ENCODE peak calls at places on chromosomes 13 and 19, in eight cellular contexts. Q, K, L, O, M, R, W and E are unnamed samples. For H3K9me2 and H4K20me1, the result is how much of the 10 kb centered on the place peaks cover.

GRCh38 chr19:1094978-1095701 is at the start of gene POLR2E:
- DNase-seq in Q (peak), W (peak), K (peak), M (peak), R (peak), L (peak), O (peak), E (peak)

GRCh38 chr13:63614874-63615612 is 2199.4 kb upstream of the PCDH20 start:
- DNase-seq in M (no peak), R (no peak), Q (no peak), K (no peak), O (no peak), L (no peak), W (no peak), E (no peak)

GRCh38 chr19:18208098-18208951 is 4.5 kb upstream of the RAB3A start:
- DNase-seq in M (no peak), W (peak), R (no peak), Q (peak), O (peak), K (peak), L (peak), E (peak)

GRCh38 chr13:94433055-94433947 is 46.2 kb downstream of the DCT start:
- DNase-seq in K (no peak), W (no peak), Q (peak), O (no peak), M (no peak), L (no peak), R (peak), E (no peak)

GRCh38 chr19:38686530-38686888 is 39.1 kb downstream of the ACTN4 start:
- DNase-seq in K (no peak), O (no peak), W (no peak), L (no peak), R (no peak), M (no peak), Q (no peak), E (no peak)

GRCh38 chr19:6263306-6264076 is 16.3 kb downstream of the MLLT1 start:
- DNase-seq in W (no peak), Q (no peak), L (no peak), K (no peak), O (no peak), R (no peak), M (no peak), E (no peak)

GRCh38 chr19:6744381-6745288 is 5.2 kb downstream of the TRIP10 start:
- DNase-seq in M (no peak), Q (no peak), O (peak), K (peak), W (no peak), R (peak), L (no peak), E (no peak)

GRCh38 chr13:20911037-20911436 is 8.5 kb upstream of the XPO4 start:
- DNase-seq in O (no peak), W (no peak), R (no peak), Q (no peak), M (no peak), K (no peak), L (no peak), E (no peak)

GRCh38 chr13:26236306-26236705 is 14.2 kb upstream of the RNF6 start:
- DNase-seq in Q (no peak), W (no peak), O (no peak), L (no peak), R (no peak), K (no peak), M (no peak), E (no peak)

GRCh38 chr13:28313579-28313978 is 175.2 kb downstream of the PAN3 start:
- DNase-seq in L (no peak), M (peak), W (no peak), Q (peak), O (no peak), R (peak), K (peak), E (peak)

GRCh38 chr19:34480971-34481821 is at the start of gene WTIP:
- DNase-seq in R (peak), W (peak), L (no peak), O (peak), Q (peak), K (peak), M (peak), E (no peak)

GRCh38 chr19:53809518-53810186 is 14.5 kb downstream of the NLRP12 start:
- DNase-seq in M (no peak), O (peak), W (peak), L (no peak), K (no peak), R (no peak), Q (peak), E (no peak)

GRCh38 chr13:44234566-44234965 is 139.1 kb upstream of the SERP2 start:
- DNase-seq in K (peak), M (no peak), W (no peak), L (no peak), O (no peak), Q (no peak), R (no peak), E (no peak)

GRCh38 chr13:109778102-109778542 is 8.3 kb downstream of the IRS2 start:
- DNase-seq in W (no peak), K (peak), Q (no peak), M (no peak), R (peak), L (peak), O (peak), E (no peak)

GRCh38 chr13:25380082-25380481 is 8.3 kb downstream of the ATP8A2 start:
- DNase-seq in M (no peak), Q (no peak), O (no peak), K (no peak), R (no peak), L (no peak), W (no peak), E (no peak)

GRCh38 chr13:24822640-24823039 is 58.7 kb downstream of the RNF17 start:
- DNase-seq in Q (no peak), K (no peak), O (no peak), M (no peak), L (no peak), W (no peak), R (no peak), E (no peak)

GRCh38 chr13:44142911-44143665 is 230.5 kb upstream of the SERP2 start:
- DNase-seq in M (peak), K (peak), L (peak), R (peak), O (peak), Q (no peak), W (no peak), E (no peak)

GRCh38 chr19:15781659-15782058 is 5.8 kb upstream of the OR10H5 start:
- DNase-seq in O (no peak), K (no peak), L (no peak), W (no peak), Q (no peak), M (no peak), R (no peak), E (no peak)
- H3K9me2 ChIP-seq in O (under half), K (under half), L (under half), W (under half), Q (under half), M (under half), R (under half), E (under half)

DNA sequence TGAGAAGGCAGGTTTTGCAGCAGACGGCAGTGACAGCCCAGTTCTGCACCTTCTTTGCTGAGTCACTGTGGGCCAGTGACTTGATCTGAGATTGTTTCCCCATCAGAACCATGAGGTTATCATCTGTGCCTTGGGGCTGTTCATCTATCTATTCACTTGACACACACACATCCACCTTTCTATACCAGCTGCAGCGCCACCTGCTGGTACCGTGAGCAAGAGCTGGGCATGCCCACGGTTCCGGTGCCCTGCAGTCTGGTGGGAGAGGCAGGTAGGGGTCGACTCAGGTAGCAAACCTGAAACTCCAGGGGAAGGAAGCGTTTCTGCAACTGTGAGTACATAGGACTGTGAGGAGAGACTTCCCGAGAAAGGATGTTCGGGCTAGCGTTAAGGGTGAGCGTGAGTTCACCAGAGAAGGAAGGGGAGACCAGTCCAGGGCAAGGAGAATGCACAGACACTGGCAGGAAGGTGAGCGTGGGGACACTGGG is 7.5 kb upstream of the LIN7B start:
- DNase-seq in R (peak), O (peak), W (peak), L (peak), M (peak), Q (peak), K (peak), E (peak)
- H4K20me1 ChIP-seq in R (under half), O (under half), W (half or more), L (under half), M (under half), Q (under half), K (under half), E (half or more)

GRCh38 chr19:11894851-11895250 is 7.3 kb downstream of the ZNF69 start:
- DNase-seq in L (no peak), Q (no peak), W (no peak), M (no peak), R (no peak), O (no peak), K (no peak), E (no peak)
- H3K27ac ChIP-seq in L (no peak), Q (no peak), W (no peak), M (no peak), R (no peak), O (no peak), K (no peak), E (no peak)

GRCh38 chr19:4018775-4019504 is 11.4 kb downstream of the PIAS4 start:
- DNase-seq in M (no peak), W (no peak), Q (no peak), O (no peak), L (no peak), K (no peak), R (no peak), E (no peak)
- H3K9me2 ChIP-seq in M (under half), W (under half), Q (under half), O (under half), L (under half), K (under half), R (under half), E (under half)

GRCh38 chr13:98453254-98453843 is 123.6 kb downstream of the STK24 start:
- DNase-seq in W (no peak), K (peak), L (no peak), R (no peak), Q (no peak), O (no peak), M (no peak), E (no peak)
- H4K20me1 ChIP-seq in W (under half), K (under half), L (under half), R (under half), Q (under half), O (under half), M (under half), E (under half)

GRCh38 chr19:16825312-16826168 is 3.7 kb upstream of the SIN3B start:
- DNase-seq in M (no peak), R (peak), W (peak), K (peak), O (no peak), L (no peak), Q (peak), E (no peak)

GRCh38 chr19:16831531-16831930 is 2.3 kb downstream of the SIN3B start:
- DNase-seq in K (no peak), Q (no peak), W (no peak), L (no peak), M (no peak), O (no peak), R (no peak), E (no peak)

GRCh38 chr19:16828990-16829821 is at the start of gene SIN3B:
- DNase-seq in R (peak), O (peak), M (peak), Q (peak), W (peak), K (peak), L (peak), E (peak)

GRCh38 chr19:16830679-16831078 is 1.5 kb downstream of the SIN3B start:
- DNase-seq in K (peak), M (no peak), R (no peak), W (no peak), Q (no peak), L (no peak), O (no peak), E (no peak)

DNA sequence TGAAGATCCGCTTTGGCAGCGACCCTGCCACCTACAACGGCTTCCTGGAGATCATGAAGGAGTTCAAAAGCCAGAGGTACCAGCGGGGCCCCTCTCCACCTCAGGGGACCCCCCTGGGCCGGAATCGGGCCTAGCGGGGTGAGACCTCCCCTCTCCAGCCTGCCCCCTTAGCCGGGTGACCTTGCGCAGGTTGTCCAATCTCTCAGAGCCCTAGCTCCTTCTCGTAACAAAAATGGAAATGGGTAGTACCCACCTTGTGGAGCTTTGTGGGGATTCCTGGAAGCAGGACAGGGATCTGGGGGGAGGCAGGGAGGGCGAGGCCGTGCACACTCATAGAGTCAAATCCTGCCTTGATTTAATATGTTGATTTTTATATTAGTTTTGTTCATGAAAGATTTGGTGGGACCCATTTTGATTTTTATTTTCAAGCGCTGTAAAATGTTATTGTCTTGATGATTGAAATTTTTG is 658 bp downstream of the SIN3B start:
- DNase-seq in O (no peak), R (no peak), L (peak), Q (no peak), M (no peak), W (peak), K (peak), E (peak)
- H3K27ac ChIP-seq in O (peak), R (peak), L (no peak), Q (no peak), M (peak), W (no peak), K (no peak), E (no peak)

GRCh38 chr19:49891393-49891792 is 5.3 kb downstream of the IL4I1 start:
- DNase-seq in R (no peak), K (no peak), L (no peak), M (no peak), Q (no peak), W (no peak), O (no peak), E (no peak)
- H3K9me2 ChIP-seq in R (under half), K (under half), L (under half), M (under half), Q (under half), W (under half), O (under half), E (under half)

DNA sequence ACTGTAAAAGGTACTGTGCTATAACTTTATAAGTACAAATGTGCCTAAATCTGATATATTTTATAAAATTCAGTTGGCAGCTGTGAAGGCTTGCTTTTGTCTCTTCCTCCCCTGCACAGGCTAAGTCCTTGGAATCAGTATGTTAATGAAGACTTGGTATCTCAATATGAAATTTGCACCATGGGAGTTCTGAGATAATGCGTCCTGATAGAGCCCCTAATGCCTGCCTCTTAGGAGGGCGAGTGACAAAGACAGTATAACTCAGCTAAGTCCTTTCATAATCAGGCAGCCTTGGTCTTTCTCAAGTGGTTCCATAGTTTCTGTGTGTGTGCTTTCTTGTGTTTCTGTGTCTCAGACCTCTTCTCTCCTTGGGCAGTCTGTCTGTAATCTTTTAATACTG is 14.7 kb downstream of the LRCH1 start:
- DNase-seq in W (no peak), R (no peak), O (no peak), M (no peak), Q (no peak), L (no peak), K (no peak), E (no peak)
- H4K20me1 ChIP-seq in W (half or more), R (under half), O (under half), M (under half), Q (under half), L (under half), K (under half), E (under half)